ENCODE peak calls at places on chromosomes 12 and 14, in nine cellular contexts. O is activated CD4-positive, alpha-beta T cell treated with anti-CD3 and anti-CD28 coated beads, Interleukin-2, amount 50 U/mL, for 48 hours; U is CD4-positive, CD25-positive, alpha-beta regulatory T cell; W is ovary; K is AG04450; D is CMK; H is kidney; M is glutamatergic neuron; I is aorta. V is an unnamed sample.

GRCh38 chr14:85416771-85417170 is 113.2 kb upstream of the FLRT2 start:
- DNase-seq in O (no peak), U (no peak), W (no peak), K (peak), D (peak), H (no peak), M (no peak), I (no peak), V (no peak)

GRCh38 chr12:107467716-107468115 is 217.9 kb upstream of the PWP1 start:
- DNase-seq in O (no peak), U (no peak), W (no peak), K (no peak), D (no peak), H (no peak), M (no peak), I (no peak), V (no peak)

GRCh38 chr14:76810953-76811400 is 1.7 kb downstream of the ANGEL1 start:
- DNase-seq in O (peak), U (peak), W (no peak), K (no peak), D (no peak), H (no peak), M (no peak), I (no peak), V (no peak)

GRCh38 chr12:104637616-104638015 is 180.9 kb downstream of the CHST11 start:
- DNase-seq in O (no peak), U (no peak), W (no peak), K (no peak), D (peak), H (no peak), M (no peak), I (no peak), V (no peak)

GRCh38 chr12:131226345-131227265 is 272.9 kb downstream of the ADGRD1 start:
- DNase-seq in O (no peak), U (no peak), W (no peak), K (no peak), D (no peak), H (peak), M (no peak), I (peak), V (no peak)

GRCh38 chr14:104986487-104987164 is 1.0 kb downstream of the CLBA1 start:
- DNase-seq in O (no peak), U (no peak), W (no peak), K (no peak), D (no peak), H (peak), M (no peak), I (no peak), V (no peak)

GRCh38 chr14:64026600-64026999 is 173.8 kb downstream of the SYNE2 start:
- DNase-seq in O (no peak), U (no peak), W (no peak), K (no peak), D (no peak), H (no peak), M (no peak), I (no peak), V (no peak)

GRCh38 chr14:55418411-55418810 is 6.8 kb upstream of the ATG14 start:
- DNase-seq in O (no peak), U (no peak), W (no peak), K (no peak), D (no peak), H (no peak), M (no peak), I (no peak), V (no peak)

GRCh38 chr14:99772371-99773283 is 20.6 kb upstream of the EML1 start:
- DNase-seq in O (no peak), U (no peak), W (no peak), K (no peak), D (no peak), H (no peak), M (no peak), I (no peak), V (no peak)

GRCh38 chr14:59540852-59541251 is 35.8 kb downstream of the CCDC175 start:
- DNase-seq in O (no peak), U (no peak), W (no peak), K (no peak), D (no peak), H (no peak), M (no peak), I (no peak), V (no peak)

GRCh38 chr14:67515386-67516079 is 17.6 kb upstream of the PLEKHH1 start:
- DNase-seq in O (peak), U (peak), W (no peak), K (no peak), D (no peak), H (peak), M (peak), I (no peak), V (no peak)

GRCh38 chr14:92603309-92604257 is 90.0 kb downstream of the RIN3 start:
- DNase-seq in O (peak), U (peak), W (no peak), K (peak), D (no peak), H (no peak), M (no peak), I (peak), V (no peak)

GRCh38 chr12:30643366-30643765 is 52.3 kb downstream of the IPO8 start:
- DNase-seq in O (no peak), U (no peak), W (no peak), K (no peak), D (no peak), H (no peak), M (no peak), I (no peak), V (no peak)

GRCh38 chr14:63499701-63500250 is 43.4 kb downstream of the PPP2R5E start:
- DNase-seq in O (no peak), U (no peak), W (no peak), K (peak), D (no peak), H (no peak), M (no peak), I (no peak), V (peak)

GRCh38 chr14:38951451-38951850 is 151.6 kb downstream of the SEC23A start:
- DNase-seq in O (no peak), U (no peak), W (no peak), K (no peak), D (no peak), H (no peak), M (no peak), I (no peak), V (no peak)

GRCh38 chr14:91405241-91405721 is 12.3 kb downstream of the CCDC88C start:
- DNase-seq in O (peak), U (peak), W (no peak), K (no peak), D (no peak), H (no peak), M (no peak), I (no peak), V (no peak)

GRCh38 chr12:2053675-2054070 is 886 bp downstream of the CACNA1C start:
- DNase-seq in O (no peak), U (no peak), W (peak), K (no peak), D (no peak), H (no peak), M (peak), I (peak), V (no peak)

GRCh38 chr14:23646648-23647549 is 10.7 kb downstream of the DHRS2 start:
- DNase-seq in O (no peak), U (no peak), W (no peak), K (no peak), D (no peak), H (no peak), M (no peak), I (no peak), V (no peak)

GRCh38 chr12:46751173-46751572 is 74.6 kb downstream of the SLC38A4 start:
- DNase-seq in O (no peak), U (no peak), W (no peak), K (no peak), D (no peak), H (no peak), M (no peak), I (no peak), V (no peak)

GRCh38 chr12:57247041-57247440 is 3.9 kb downstream of the STAC3 start:
- DNase-seq in O (no peak), U (no peak), W (no peak), K (no peak), D (no peak), H (no peak), M (no peak), I (no peak), V (no peak)

GRCh38 chr12:128792881-128793280 is 30.9 kb downstream of the SLC15A4 start:
- DNase-seq in O (no peak), U (no peak), W (no peak), K (no peak), D (no peak), H (no peak), M (no peak), I (no peak), V (no peak)

GRCh38 chr14:90760591-90761316 is 55.5 kb downstream of the TTC7B start:
- DNase-seq in O (no peak), U (no peak), W (no peak), K (no peak), D (no peak), H (no peak), M (no peak), I (no peak), V (no peak)

GRCh38 chr12:15188136-15188535 is 33.1 kb downstream of the RERG start:
- DNase-seq in O (no peak), U (no peak), W (no peak), K (no peak), D (no peak), H (no peak), M (no peak), I (no peak), V (no peak)

GRCh38 chr12:39581592-39581991 is 38.0 kb downstream of the ABCD2 start:
- DNase-seq in O (no peak), U (no peak), W (no peak), K (no peak), D (no peak), H (no peak), M (no peak), I (no peak), V (no peak)

GRCh38 chr12:109778684-109779083 is 54.5 kb downstream of the TRPV4 start:
- DNase-seq in O (no peak), U (no peak), W (no peak), K (no peak), D (no peak), H (no peak), M (no peak), I (no peak), V (no peak)

GRCh38 chr12:52049688-52050087 is 1.6 kb upstream of the NR4A1 start:
- DNase-seq in O (no peak), U (no peak), W (peak), K (no peak), D (no peak), H (no peak), M (no peak), I (no peak), V (no peak)

GRCh38 chr12:105935981-105936380 is 202.8 kb downstream of the NUAK1 start:
- DNase-seq in O (no peak), U (no peak), W (no peak), K (no peak), D (no peak), H (no peak), M (no peak), I (no peak), V (no peak)

GRCh38 chr14:69703047-69704046 is 63.6 kb upstream of the SRSF5 start:
- DNase-seq in O (no peak), U (no peak), W (no peak), K (no peak), D (no peak), H (no peak), M (no peak), I (no peak), V (no peak)

GRCh38 chr12:48119078-48119833 is at the start of gene PFKM:
- DNase-seq in O (peak), U (peak), W (peak), K (peak), D (peak), H (peak), M (peak), I (peak), V (peak)

V was measured in gastrocnemius medialis.